ENCODE peak calls at places on chromosomes 4 and X, in five cellular contexts. D, Z, Q, N and P are unnamed samples. For H3K4me1, the result is how much of the 10 kb centered on the place peaks cover.

GRCh38 chr4:82462415-82462831 is 32.0 kb downstream of the ENOPH1 start:
- DNase-seq in D (peak), Z (peak), Q (peak), N (peak), P (peak)

GRCh38 chrX:106955004-106955772 is 35.0 kb downstream of the CLDN2 start:
- DNase-seq in D (no peak), Z (no peak), Q (peak), N (no peak), P (no peak)

GRCh38 chr4:143488684-143489083 is 24.8 kb upstream of the SMARCA5 start:
- DNase-seq in D (no peak), Z (no peak), Q (no peak), N (peak), P (no peak)

GRCh38 chr4:76061977-76062376 is 12.5 kb upstream of the ART3 start:
- DNase-seq in D (no peak), Z (no peak), Q (no peak), N (no peak), P (no peak)

GRCh38 chr4:20889901-20890300 is 189.6 kb downstream of the PACRGL start:
- DNase-seq in D (no peak), Z (no peak), Q (no peak), N (no peak), P (no peak)

GRCh38 chr4:38489924-38490639 is 173.9 kb upstream of the KLF3 start:
- DNase-seq in D (no peak), Z (no peak), Q (peak), N (peak), P (no peak)

GRCh38 chr4:4647041-4647440 is 105.2 kb upstream of the STX18 start:
- DNase-seq in D (no peak), Z (no peak), Q (no peak), N (no peak), P (no peak)

GRCh38 chrX:10393899-10394298 is 226.5 kb downstream of the MID1 start:
- DNase-seq in D (no peak), Z (no peak), Q (peak), N (no peak), P (no peak)

GRCh38 chr4:1218892-1219552 is 29.9 kb downstream of the CTBP1 start:
- DNase-seq in D (peak), Z (no peak), Q (no peak), N (peak), P (no peak)

GRCh38 chr4:150080335-150080734 is 2.1 kb downstream of the DCLK2 start:
- DNase-seq in D (no peak), Z (no peak), Q (no peak), N (no peak), P (no peak)

GRCh38 chr4:137367608-137368007 is 164.7 kb downstream of the PCDH18 start:
- DNase-seq in D (no peak), Z (no peak), Q (no peak), N (no peak), P (no peak)

GRCh38 chr4:85861064-85861767 is 386.3 kb downstream of the ARHGAP24 start:
- DNase-seq in D (no peak), Z (no peak), Q (no peak), N (no peak), P (peak)

GRCh38 chrX:103446665-103447302 is 70.4 kb downstream of the BEX3 start:
- DNase-seq in D (no peak), Z (no peak), Q (no peak), N (peak), P (no peak)

GRCh38 chr4:107721436-107722090 is 1.5 kb upstream of the PAPSS1 start:
- DNase-seq in D (peak), Z (no peak), Q (no peak), N (peak), P (no peak)

GRCh38 chr4:7647932-7648812 is 213.4 kb upstream of the PSAPL1 start:
- DNase-seq in D (no peak), Z (no peak), Q (peak), N (no peak), P (peak)

GRCh38 chr4:162272215-162272614 is 108.4 kb upstream of the FSTL5 start:
- DNase-seq in D (no peak), Z (no peak), Q (no peak), N (no peak), P (no peak)

GRCh38 chrX:53395605-53396298 is 26.7 kb downstream of the SMC1A start:
- DNase-seq in D (no peak), Z (no peak), Q (no peak), N (no peak), P (no peak)

GRCh38 chrX:17374619-17375360 is at the start of gene NHS:
- DNase-seq in D (no peak), Z (peak), Q (peak), N (peak), P (peak)

GRCh38 chrX:151175283-151176062 is 911 bp upstream of the GPR50 start:
- DNase-seq in D (no peak), Z (no peak), Q (no peak), N (no peak), P (no peak)

GRCh38 chr4:74608151-74608949 is 163.4 kb downstream of the AREG start:
- DNase-seq in D (no peak), Z (no peak), Q (peak), N (no peak), P (peak)

GRCh38 chr4:22515888-22516541 is at the start of gene ADGRA3:
- DNase-seq in D (no peak), Z (peak), Q (peak), N (peak), P (peak)

GRCh38 chr4:2290488-2290887 is 28.6 kb upstream of the MXD4 start:
- DNase-seq in D (no peak), Z (no peak), Q (no peak), N (no peak), P (no peak)

DNA sequence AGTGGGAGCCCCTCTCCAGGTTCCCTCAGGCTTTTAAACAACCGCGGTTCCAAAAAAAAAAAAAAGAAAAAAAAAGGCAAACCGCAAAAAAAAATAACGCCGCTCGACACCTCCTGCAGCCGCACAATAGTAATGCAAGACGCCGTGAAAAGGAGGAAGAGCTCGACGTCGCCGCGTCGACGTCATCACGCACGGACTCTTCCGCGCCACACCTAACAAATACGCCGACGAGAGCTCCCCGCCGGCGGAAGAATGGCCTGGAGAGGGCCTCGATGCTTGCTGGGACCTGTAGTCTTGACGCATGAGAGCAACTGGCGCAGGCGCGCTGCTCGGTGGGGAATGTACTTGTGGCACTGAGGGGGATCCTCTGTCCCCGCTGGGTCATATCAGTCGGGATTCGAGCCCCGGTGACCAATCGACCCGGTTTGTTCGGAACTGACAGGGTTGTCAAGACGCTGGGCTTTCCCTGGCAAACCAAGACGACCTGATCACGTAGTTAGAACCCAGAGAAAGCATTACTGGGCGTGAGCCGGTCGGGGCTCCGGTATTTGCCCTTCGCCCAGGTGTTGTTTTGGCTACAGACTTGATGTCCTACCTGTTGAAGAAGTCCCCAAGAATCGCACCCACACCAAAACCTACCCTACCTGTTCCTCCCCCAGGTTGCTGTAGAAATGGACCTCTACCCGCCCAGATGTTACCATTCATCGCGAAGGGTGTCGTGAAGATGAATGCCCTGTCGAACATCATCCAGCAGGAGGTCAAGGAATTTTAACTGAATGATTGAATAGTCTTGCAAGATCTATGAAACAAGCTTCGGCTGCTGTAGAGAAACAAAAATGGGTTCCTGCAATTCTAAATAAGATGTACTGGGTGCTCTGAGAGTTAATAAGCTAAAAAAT is at the start of gene CBR4:
- DNase-seq in D (peak), Z (peak), Q (peak), N (peak), P (peak)
- TF ChIP-seq POLR2A in D (peak), Z (no peak), Q (peak), N (peak), P (peak)

GRCh38 chrX:69293776-69294601 is 128.7 kb upstream of the PJA1 start:
- DNase-seq in D (no peak), Z (no peak), Q (no peak), N (no peak), P (no peak)
- H3K4me1 ChIP-seq in D (under half), Z (under half), Q (under half), N (under half), P (under half)

GRCh38 chr4:101850698-101851097 is 60.2 kb downstream of the BANK1 start:
- DNase-seq in D (no peak), Z (no peak), Q (no peak), N (no peak), P (no peak)

GRCh38 chr4:101851671-101852070 is 61.1 kb downstream of the BANK1 start:
- DNase-seq in D (no peak), Z (no peak), Q (no peak), N (no peak), P (no peak)

GRCh38 chr4:101853691-101854090 is 63.2 kb downstream of the BANK1 start:
- DNase-seq in D (no peak), Z (no peak), Q (no peak), N (no peak), P (no peak)

GRCh38 chr4:101855239-101855638 is 64.7 kb downstream of the BANK1 start:
- DNase-seq in D (no peak), Z (no peak), Q (no peak), N (no peak), P (no peak)

DNA sequence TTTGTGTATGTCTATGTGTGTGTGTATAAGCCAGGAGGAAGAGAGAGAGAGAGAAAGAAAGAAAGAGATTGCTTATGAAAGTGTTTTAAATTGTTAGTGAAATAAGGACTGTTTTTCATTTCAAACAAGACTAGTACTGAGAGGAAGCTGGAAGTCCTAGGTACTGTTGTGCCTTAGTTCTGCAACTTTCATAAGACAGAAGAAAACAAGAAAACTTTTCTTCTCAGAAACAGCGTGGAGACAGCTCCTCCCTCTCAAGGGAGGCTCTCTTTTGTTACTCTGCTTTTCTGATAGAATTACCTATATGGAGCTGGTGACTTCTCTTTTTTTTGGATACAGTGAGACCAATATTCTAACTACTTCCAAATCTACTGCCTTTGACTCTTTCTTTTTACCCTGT is 62.5 kb downstream of the BANK1 start:
- DNase-seq in D (no peak), Z (no peak), Q (no peak), N (no peak), P (no peak)
- TF ChIP-seq POLR2A in D (no peak), Z (no peak), Q (no peak), N (no peak), P (no peak)

GRCh38 chr4:102598102-102598758 is 97.1 kb downstream of the NFKB1 start:
- DNase-seq in D (no peak), Z (no peak), Q (no peak), N (no peak), P (no peak)
- H3K4me1 ChIP-seq in D (under half), Z (under half), Q (under half), N (under half), P (under half)

GRCh38 chrX:130110379-130111219 is at the start of gene ELF4:
- DNase-seq in D (peak), Z (peak), Q (peak), N (peak), P (peak)
- TF ChIP-seq POLR2A in D (peak), Z (no peak), Q (peak), N (no peak), P (peak)

DNA sequence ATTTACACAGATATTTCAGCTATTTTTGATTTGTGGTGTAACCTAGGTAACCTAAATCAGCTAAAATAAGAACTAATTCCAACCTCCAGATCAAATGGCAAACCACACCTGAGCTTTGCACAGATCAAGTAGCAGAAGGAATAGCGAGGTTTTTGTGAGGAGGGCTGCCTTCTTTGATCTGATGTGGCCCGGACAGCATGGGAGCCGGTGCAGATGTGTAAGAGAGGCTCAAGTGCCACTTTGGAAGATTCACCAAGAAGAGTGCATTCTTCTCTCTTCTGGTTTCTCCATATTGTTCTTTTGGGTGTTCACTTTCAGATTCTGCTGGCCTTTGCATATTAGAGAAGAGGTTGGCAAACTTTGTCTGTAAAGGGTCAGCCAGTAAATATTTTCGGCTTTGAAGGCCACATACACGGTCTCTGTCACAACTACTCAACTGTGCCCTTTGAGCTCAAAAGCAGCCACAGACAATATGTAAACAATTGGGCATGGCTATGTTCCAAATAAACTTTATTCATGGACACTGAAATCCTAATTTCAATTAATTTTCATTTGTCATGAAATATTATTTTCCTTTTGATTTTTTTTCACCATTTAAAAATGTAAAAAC is 78.9 kb upstream of the FAM9C start:
- DNase-seq in D (no peak), Z (no peak), Q (peak), N (no peak), P (no peak)
- H3K4me1 ChIP-seq in D (under half), Z (under half), Q (half or more), N (under half), P (half or more)

GRCh38 chrX:24767557-24767956 is 73.8 kb downstream of the POLA1 start:
- DNase-seq in D (no peak), Z (no peak), Q (no peak), N (no peak), P (no peak)
- TF ChIP-seq POLR2A in D (no peak), Z (no peak), Q (no peak), N (no peak), P (no peak)

DNA sequence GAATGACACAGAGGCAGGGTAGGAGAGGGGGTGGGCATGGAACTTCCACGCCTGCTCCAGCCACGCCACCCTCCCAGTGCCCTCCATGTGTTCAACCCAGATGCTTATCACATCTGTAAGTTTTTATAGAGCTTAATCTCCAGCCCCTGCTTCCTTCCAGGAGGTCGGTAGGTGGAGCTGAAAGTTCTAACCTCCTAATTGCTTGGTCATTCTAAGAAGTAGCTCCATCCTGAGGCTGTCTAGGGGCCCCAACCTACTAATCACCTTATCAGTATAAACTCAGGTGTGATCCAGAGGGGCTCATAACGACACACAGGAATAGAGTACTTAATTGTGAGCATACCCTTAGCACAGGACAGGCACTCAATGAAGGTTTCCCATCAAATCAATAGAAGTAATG is 18.3 kb downstream of the QDPR start:
- DNase-seq in D (no peak), Z (no peak), Q (no peak), N (no peak), P (no peak)
- H3K4me1 ChIP-seq in D (under half), Z (under half), Q (under half), N (under half), P (under half)

DNA sequence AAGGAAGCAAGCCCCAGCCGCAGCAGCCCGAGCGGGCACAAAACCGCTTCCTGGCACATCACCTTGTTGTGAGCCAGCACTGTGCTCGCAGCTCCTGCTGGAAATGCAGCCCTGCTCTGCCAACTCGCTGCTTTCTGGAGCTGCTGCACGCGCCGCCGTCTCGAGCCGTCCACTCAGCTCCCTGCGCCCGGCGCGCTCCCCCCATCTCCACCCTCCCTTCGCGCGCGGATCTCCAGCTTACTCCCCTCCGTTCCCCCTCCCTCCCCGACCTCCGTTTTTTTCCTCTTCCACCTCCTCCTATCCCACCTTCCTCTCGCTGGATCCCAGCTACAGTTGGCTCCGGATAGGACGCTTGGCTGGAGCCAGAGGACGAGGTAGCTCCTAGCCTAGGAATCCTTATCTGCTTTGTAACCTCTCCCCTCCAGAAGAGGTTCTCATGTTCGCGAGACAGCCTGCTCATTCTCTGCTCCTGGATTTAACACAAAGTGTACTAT is at the start of gene SPOCK3:
- DNase-seq in D (no peak), Z (peak), Q (peak), N (peak), P (peak)
- TF ChIP-seq POLR2A in D (no peak), Z (no peak), Q (no peak), N (no peak), P (no peak)